ENCODE peak calls at places on chromosomes 7 and 10, in eight cellular contexts. E is effector memory CD8-positive, alpha-beta T cell; H is CD4-positive, alpha-beta T cell; N is heart left ventricle; F is NCI-H2081; L is EL; Z is germinal center; X is NCI-H1105 treated with DMSO at 0.1 percent for 48 hours. M is an unnamed sample.

GRCh38 chr7:6385110-6385792 is 62.5 kb downstream of the DAGLB start:
- DNase-seq in X (no peak), L (peak), Z (no peak), E (no peak), H (no peak), F (no peak), N (no peak), M (no peak)

GRCh38 chr10:59879363-59879935 is 26.9 kb downstream of the CCDC6 start:
- DNase-seq in Z (no peak), E (no peak), N (no peak), L (no peak), H (no peak), X (no peak), F (no peak), M (no peak)

GRCh38 chr10:99843310-99843709 is 60.9 kb downstream of the ABCC2 start:
- DNase-seq in H (no peak), X (no peak), L (no peak), F (no peak), N (no peak), Z (no peak), E (no peak), M (no peak)

GRCh38 chr10:131890276-131891195 is 10.3 kb upstream of the PPP2R2D start:
- DNase-seq in L (no peak), X (no peak), H (no peak), E (no peak), N (no peak), Z (no peak), F (no peak), M (no peak)

GRCh38 chr10:78738457-78738856 is 330.3 kb upstream of the ZMIZ1 start:
- DNase-seq in L (no peak), Z (no peak), H (no peak), N (no peak), F (no peak), E (no peak), X (no peak), M (no peak)

GRCh38 chr7:13715534-13715933 is 273.9 kb downstream of the ETV1 start:
- DNase-seq in Z (no peak), L (no peak), H (no peak), N (no peak), E (no peak), F (no peak), X (no peak), M (no peak)

GRCh38 chr7:30464231-30464660 is 14.3 kb downstream of the NOD1 start:
- DNase-seq in N (no peak), L (no peak), E (no peak), H (no peak), Z (no peak), X (no peak), F (no peak), M (no peak)

GRCh38 chr10:60739581-60739980 is 38.7 kb upstream of the CDK1 start:
- DNase-seq in E (no peak), X (no peak), H (no peak), Z (no peak), L (no peak), N (no peak), F (no peak), M (no peak)

GRCh38 chr7:78226059-78226658 is 427.6 kb downstream of the PHTF2 start:
- DNase-seq in N (no peak), F (peak), L (peak), X (peak), H (no peak), E (no peak), Z (no peak), M (peak)

GRCh38 chr7:90692396-90692795 is 96.3 kb downstream of the CDK14 start:
- DNase-seq in X (no peak), N (no peak), H (no peak), Z (no peak), E (no peak), F (peak), L (peak), M (no peak)

GRCh38 chr10:95391570-95392249 is 100.9 kb upstream of the PDLIM1 start:
- DNase-seq in L (peak), E (no peak), N (no peak), H (no peak), Z (no peak), X (no peak), F (no peak), M (no peak)

GRCh38 chr7:130822642-130823041 is 88.6 kb upstream of the KLF14 start:
- DNase-seq in L (peak), H (no peak), Z (no peak), F (no peak), N (no peak), E (no peak), X (no peak), M (no peak)

GRCh38 chr7:7351832-7352231 is 169.5 kb downstream of the C1GALT1 start:
- DNase-seq in F (no peak), L (no peak), N (no peak), Z (no peak), E (no peak), X (no peak), H (no peak), M (no peak)

GRCh38 chr10:63518690-63519288 is 2.4 kb upstream of the REEP3 start:
- DNase-seq in F (no peak), Z (no peak), E (no peak), X (no peak), L (no peak), N (no peak), H (no peak), M (no peak)

GRCh38 chr10:47379901-47380300 is 4.2 kb downstream of the ZNF488 start:
- DNase-seq in N (peak), L (no peak), Z (no peak), E (no peak), X (no peak), H (no peak), F (no peak), M (no peak)

GRCh38 chr7:130281227-130281626 is 11.7 kb upstream of the CPA4 start:
- DNase-seq in Z (no peak), E (no peak), X (no peak), L (peak), H (no peak), F (no peak), N (no peak), M (peak)

GRCh38 chr10:870564-871166 is 60.8 kb downstream of the LARP4B start:
- DNase-seq in X (no peak), F (no peak), L (no peak), H (no peak), N (no peak), E (no peak), Z (no peak), M (no peak)

GRCh38 chr7:84372155-84372621 is 177.6 kb upstream of the SEMA3A start:
- DNase-seq in H (no peak), X (no peak), N (no peak), L (peak), Z (no peak), E (no peak), F (no peak), M (no peak)

GRCh38 chr10:102813734-102814455 is 23.3 kb downstream of the CYP17A1 start:
- DNase-seq in H (no peak), Z (no peak), E (no peak), N (no peak), L (no peak), X (no peak), F (no peak), M (no peak)

GRCh38 chr10:132665946-132666732 is 119.8 kb downstream of the NKX6-2 start:
- DNase-seq in X (no peak), E (no peak), L (peak), Z (no peak), H (no peak), N (no peak), F (no peak), M (peak)

GRCh38 chr7:127874951-127875608 is 156.2 kb downstream of the LRRC4 start:
- DNase-seq in L (peak), Z (no peak), F (no peak), E (no peak), N (no peak), H (no peak), X (no peak), M (no peak)

GRCh38 chr10:75408512-75408881 is 6.9 kb upstream of the ZNF503 start:
- DNase-seq in E (no peak), Z (no peak), X (no peak), H (no peak), F (no peak), N (peak), L (no peak), M (peak)

GRCh38 chr7:11760372-11760771 is 71.6 kb downstream of the THSD7A start:
- DNase-seq in X (peak), L (no peak), H (no peak), Z (no peak), E (no peak), N (no peak), F (peak), M (no peak)

GRCh38 chr10:34922138-34922537 is 107.0 kb upstream of the PARD3 start:
- DNase-seq in N (no peak), X (no peak), H (no peak), F (no peak), Z (no peak), E (no peak), L (peak), M (no peak)

GRCh38 chr7:158856883-158857668 is 718 bp downstream of the DYNC2I1 start:
- DNase-seq in L (no peak), H (no peak), E (no peak), N (no peak), X (no peak), F (no peak), Z (no peak), M (no peak)

M was measured in body of pancreas.